ENCODE peak calls at places on chromosomes 11 and 22, in ten cellular contexts. T is fibroblast of the aortic adventitia; B is stimulated activated effector memory CD8-positive, alpha-beta T cell treated with anti-CD3 and anti-CD28 coated beads, Interleukin-12 subunit alpha, Interleukin-12 subunit beta, amount 100 ng/mL, for 72 hours; G is foreskin fibroblast; W is activated CD4-positive, alpha-beta T cell treated with anti-CD3 and anti-CD28 coated beads, Interleukin-2, amount 50 U/mL, for 48 hours; Y is iPS-NIHi11; X is neural crest cell; Q is stimulated activated CD4-positive, alpha-beta T cell treated with anti-CD3 and anti-CD28 coated beads, Interleukin-15, amount 100 ng/mL, for 1 hour; K is coronary artery; Z is T-helper 9 cell. D is an unnamed sample.

GRCh38 chr11:72609045-72609444 is 65.2 kb downstream of the PDE2A start:
- DNase-seq in T (peak), B (no peak), G (peak), W (no peak), Y (no peak), X (no peak), Q (no peak), K (no peak), Z (no peak), D (no peak)

GRCh38 chr22:27746918-27747317 is 54.6 kb downstream of the MN1 start:
- DNase-seq in T (no peak), B (no peak), G (no peak), W (no peak), Y (no peak), X (no peak), Q (no peak), K (no peak), Z (no peak), D (no peak)

GRCh38 chr11:24773326-24773725 is 276.5 kb downstream of the LUZP2 start:
- DNase-seq in T (no peak), B (no peak), G (no peak), W (no peak), Y (no peak), X (no peak), Q (no peak), K (no peak), Z (no peak), D (no peak)

GRCh38 chr11:14310696-14311095 is 48.3 kb downstream of the RRAS2 start:
- DNase-seq in T (peak), B (no peak), G (peak), W (no peak), Y (no peak), X (no peak), Q (no peak), K (no peak), Z (no peak), D (no peak)

GRCh38 chr22:35449829-35450689 is 50.1 kb downstream of the MCM5 start:
- DNase-seq in T (no peak), B (no peak), G (no peak), W (no peak), Y (no peak), X (no peak), Q (no peak), K (no peak), Z (no peak), D (no peak)

GRCh38 chr11:44484211-44484610 is 81.3 kb upstream of the CD82 start:
- DNase-seq in T (peak), B (no peak), G (peak), W (no peak), Y (peak), X (peak), Q (no peak), K (no peak), Z (no peak), D (peak)

GRCh38 chr11:116059909-116060308 is 555.7 kb upstream of the CADM1 start:
- DNase-seq in T (no peak), B (no peak), G (no peak), W (no peak), Y (no peak), X (no peak), Q (no peak), K (no peak), Z (no peak), D (peak)

GRCh38 chr22:25834490-25834889 is 92.5 kb downstream of the MYO18B start:
- DNase-seq in T (no peak), B (no peak), G (no peak), W (no peak), Y (no peak), X (no peak), Q (no peak), K (no peak), Z (no peak), D (no peak)

GRCh38 chr11:27410301-27410700 is 47.3 kb upstream of the CCDC34 start:
- DNase-seq in T (no peak), B (no peak), G (peak), W (no peak), Y (no peak), X (no peak), Q (no peak), K (no peak), Z (no peak), D (no peak)

GRCh38 chr22:29979645-29980303 is 96.8 kb downstream of the MTMR3 start:
- DNase-seq in T (peak), B (no peak), G (no peak), W (no peak), Y (no peak), X (no peak), Q (no peak), K (no peak), Z (no peak), D (no peak)

GRCh38 chr11:120108785-120109168 is 29.1 kb downstream of the TRIM29 start:
- DNase-seq in T (no peak), B (no peak), G (no peak), W (no peak), Y (no peak), X (no peak), Q (no peak), K (no peak), Z (no peak), D (no peak)

GRCh38 chr22:31103111-31103510 is 4.3 kb downstream of the SELENOM start:
- DNase-seq in T (no peak), B (no peak), G (no peak), W (no peak), Y (no peak), X (no peak), Q (no peak), K (no peak), Z (no peak), D (no peak)

GRCh38 chr11:64620286-64620962 is 29.4 kb downstream of the SLC22A12 start:
- DNase-seq in T (peak), B (no peak), G (no peak), W (no peak), Y (no peak), X (peak), Q (no peak), K (no peak), Z (no peak), D (peak)

GRCh38 chr11:45146072-45147016 is at the start of gene PRDM11:
- DNase-seq in T (peak), B (peak), G (peak), W (peak), Y (peak), X (peak), Q (peak), K (peak), Z (peak), D (peak)

GRCh38 chr11:97865424-97866012 is 1155.2 kb upstream of the CNTN5 start:
- DNase-seq in T (no peak), B (no peak), G (no peak), W (no peak), Y (no peak), X (no peak), Q (no peak), K (no peak), Z (no peak), D (no peak)

GRCh38 chr22:38543822-38544221 is 26.2 kb downstream of the DMC1 start:
- DNase-seq in T (no peak), B (no peak), G (no peak), W (no peak), Y (no peak), X (no peak), Q (no peak), K (no peak), Z (no peak), D (no peak)

GRCh38 chr11:68954970-68955958 is 25.5 kb downstream of the MRGPRD start:
- DNase-seq in T (peak), B (no peak), G (peak), W (no peak), Y (peak), X (no peak), Q (no peak), K (no peak), Z (no peak), D (peak)

GRCh38 chr22:32801436-32802290 is at the start of gene TIMP3:
- DNase-seq in T (peak), B (no peak), G (peak), W (peak), Y (peak), X (peak), Q (no peak), K (peak), Z (no peak), D (peak)

GRCh38 chr22:46846154-46846831 is 83.8 kb downstream of the TBC1D22A start:
- DNase-seq in T (no peak), B (no peak), G (peak), W (peak), Y (no peak), X (no peak), Q (no peak), K (peak), Z (no peak), D (no peak)

GRCh38 chr11:85772700-85773099 is 38.2 kb downstream of the SYTL2 start:
- DNase-seq in T (no peak), B (no peak), G (no peak), W (no peak), Y (no peak), X (no peak), Q (no peak), K (no peak), Z (no peak), D (peak)

GRCh38 chr11:57460756-57461749 is 725 bp downstream of the RTN4RL2 start:
- DNase-seq in T (no peak), B (no peak), G (no peak), W (no peak), Y (peak), X (no peak), Q (no peak), K (no peak), Z (no peak), D (peak)

GRCh38 chr11:62540804-62541671 is 5.6 kb downstream of the AHNAK start:
- DNase-seq in T (no peak), B (no peak), G (peak), W (peak), Y (no peak), X (no peak), Q (no peak), K (no peak), Z (no peak), D (no peak)

GRCh38 chr11:3104961-3105790 is 48.0 kb upstream of the CARS1 start:
- DNase-seq in T (no peak), B (no peak), G (no peak), W (no peak), Y (peak), X (no peak), Q (no peak), K (no peak), Z (no peak), D (no peak)

GRCh38 chr11:70630068-70630467 is 231.7 kb downstream of the CTTN start:
- DNase-seq in T (no peak), B (no peak), G (no peak), W (no peak), Y (no peak), X (no peak), Q (no peak), K (no peak), Z (no peak), D (no peak)